ENCODE peak calls at places on chromosomes 6 and 20, in eight cellular contexts. A is DMS 273 treated with DMSO at 0.1 percent for 48 hours; D is central memory CD8-positive, alpha-beta T cell; G is hepatocyte; Z is activated CD4-positive, alpha-beta T cell treated with anti-CD3 and anti-CD28 coated beads, Interleukin-2, amount 50 U/mL, for 1 hour; M is progenitor cell of endocrine pancreas; P is mesenchymal stem cell; B is frontal cortex. X is an unnamed sample.

GRCh38 chr6:129104560-129104959 is 221.6 kb downstream of the LAMA2 start:
- DNase-seq in A (no peak), D (no peak), G (no peak), Z (no peak), M (no peak), P (no peak), B (no peak), X (no peak)

GRCh38 chr6:138088307-138088744 is 18.9 kb downstream of the PERP start:
- DNase-seq in A (no peak), D (no peak), G (peak), Z (no peak), M (no peak), P (peak), B (no peak), X (no peak)

GRCh38 chr20:61754976-61755778 is 310.5 kb downstream of the TAF4 start:
- DNase-seq in A (no peak), D (no peak), G (no peak), Z (no peak), M (no peak), P (peak), B (no peak), X (no peak)

GRCh38 chr6:10850728-10851127 is 12.4 kb upstream of the MAK start:
- DNase-seq in A (no peak), D (no peak), G (no peak), Z (no peak), M (no peak), P (no peak), B (no peak), X (no peak)

GRCh38 chr6:14321992-14322772 is 204.6 kb downstream of the CD83 start:
- DNase-seq in A (no peak), D (no peak), G (peak), Z (no peak), M (no peak), P (peak), B (no peak), X (no peak)

GRCh38 chr6:136738178-136739057 is 53.9 kb downstream of the MAP3K5 start:
- DNase-seq in A (no peak), D (no peak), G (no peak), Z (no peak), M (no peak), P (peak), B (no peak), X (no peak)

GRCh38 chr6:170074435-170074834 is 216.4 kb downstream of the DLL1 start:
- DNase-seq in A (no peak), D (no peak), G (no peak), Z (no peak), M (no peak), P (no peak), B (no peak), X (no peak)

GRCh38 chr6:97669191-97669651 is 386.2 kb upstream of the MMS22L start:
- DNase-seq in A (no peak), D (no peak), G (peak), Z (no peak), M (no peak), P (peak), B (peak), X (no peak)

GRCh38 chr6:117605169-117605826 is 3.0 kb upstream of the GOPC start:
- DNase-seq in A (peak), D (no peak), G (peak), Z (peak), M (peak), P (peak), B (peak), X (no peak)

GRCh38 chr20:21511850-21512633 is 1.8 kb downstream of the NKX2-2 start:
- DNase-seq in A (no peak), D (no peak), G (no peak), Z (no peak), M (peak), P (no peak), B (peak), X (no peak)

GRCh38 chr6:137191670-137192069 is 18.2 kb upstream of the IL22RA2 start:
- DNase-seq in A (no peak), D (no peak), G (no peak), Z (no peak), M (no peak), P (no peak), B (no peak), X (no peak)

GRCh38 chr20:44648579-44648978 is 2.9 kb downstream of the ADA start:
- DNase-seq in A (no peak), D (no peak), G (no peak), Z (no peak), M (no peak), P (no peak), B (no peak), X (no peak)

GRCh38 chr6:5190467-5190866 is 70.3 kb downstream of the LYRM4 start:
- DNase-seq in A (no peak), D (no peak), G (peak), Z (no peak), M (no peak), P (peak), B (no peak), X (no peak)

GRCh38 chr6:11258260-11259237 is 26.1 kb upstream of the NEDD9 start:
- DNase-seq in A (no peak), D (no peak), G (peak), Z (peak), M (no peak), P (no peak), B (no peak), X (peak)

GRCh38 chr20:63738687-63739128 is 868 bp upstream of the SLC2A4RG start:
- DNase-seq in A (no peak), D (no peak), G (peak), Z (peak), M (no peak), P (peak), B (peak), X (no peak)

GRCh38 chr20:36924167-36925045 is 27.1 kb downstream of the SAMHD1 start:
- DNase-seq in A (no peak), D (no peak), G (no peak), Z (no peak), M (no peak), P (no peak), B (no peak), X (no peak)

GRCh38 chr6:129749749-129750120 is 39.8 kb upstream of the ARHGAP18 start:
- DNase-seq in A (no peak), D (no peak), G (no peak), Z (no peak), M (no peak), P (peak), B (no peak), X (no peak)

GRCh38 chr6:96153775-96154174 is 138.0 kb downstream of the FUT9 start:
- DNase-seq in A (no peak), D (no peak), G (no peak), Z (no peak), M (no peak), P (no peak), B (no peak), X (no peak)

GRCh38 chr20:49482173-49482572 is 295 bp downstream of the KCNB1 start:
- DNase-seq in A (no peak), D (no peak), G (no peak), Z (no peak), M (no peak), P (no peak), B (no peak), X (no peak)

GRCh38 chr20:6767536-6768227 is at the start of gene BMP2:
- DNase-seq in A (no peak), D (no peak), G (peak), Z (no peak), M (peak), P (peak), B (peak), X (no peak)

GRCh38 chr6:139361211-139361610 is 13.2 kb downstream of the CITED2 start:
- DNase-seq in A (peak), D (no peak), G (no peak), Z (no peak), M (no peak), P (no peak), B (no peak), X (no peak)

GRCh38 chr20:54293526-54293925 is 85.6 kb downstream of the PFDN4 start:
- DNase-seq in A (no peak), D (no peak), G (no peak), Z (no peak), M (no peak), P (no peak), B (no peak), X (no peak)

GRCh38 chr6:53530346-53530745 is 14.6 kb downstream of the GCLC start:
- DNase-seq in A (no peak), D (no peak), G (peak), Z (no peak), M (no peak), P (peak), B (no peak), X (no peak)

GRCh38 chr6:157397660-157398059 is 16.7 kb downstream of the ZDHHC14 start:
- DNase-seq in A (no peak), D (no peak), G (no peak), Z (no peak), M (no peak), P (no peak), B (no peak), X (no peak)

GRCh38 chr20:48400009-48400408 is 427.8 kb downstream of the PREX1 start:
- DNase-seq in A (no peak), D (no peak), G (no peak), Z (no peak), M (no peak), P (no peak), B (no peak), X (no peak)

GRCh38 chr6:94130458-94130857 is 711.1 kb upstream of the EPHA7 start:
- DNase-seq in A (no peak), D (no peak), G (peak), Z (no peak), M (no peak), P (no peak), B (no peak), X (no peak)

GRCh38 chr20:64161595-64162238 is 2.5 kb upstream of the MYT1 start:
- DNase-seq in A (no peak), D (no peak), G (peak), Z (peak), M (peak), P (peak), B (peak), X (no peak)

GRCh38 chr6:168032383-168032760 is 34.9 kb downstream of the KIF25 start:
- DNase-seq in A (no peak), D (no peak), G (peak), Z (no peak), M (no peak), P (peak), B (no peak), X (no peak)

GRCh38 chr6:36491378-36491965 is 48.7 kb downstream of the KCTD20 start:
- DNase-seq in A (no peak), D (no peak), G (no peak), Z (no peak), M (no peak), P (peak), B (no peak), X (no peak)

GRCh38 chr6:75143186-75143585 is 62.7 kb downstream of the COL12A1 start:
- DNase-seq in A (no peak), D (no peak), G (no peak), Z (no peak), M (no peak), P (peak), B (no peak), X (no peak)

GRCh38 chr20:64257107-64257757 is 1.7 kb downstream of the PCMTD2 start:
- DNase-seq in A (no peak), D (no peak), G (no peak), Z (no peak), M (no peak), P (no peak), B (no peak), X (no peak)

GRCh38 chr6:152783217-152783878 is 32.8 kb downstream of the VIP start:
- DNase-seq in A (no peak), D (no peak), G (no peak), Z (no peak), M (no peak), P (no peak), B (no peak), X (no peak)

GRCh38 chr6:27275025-27275956 is 27.8 kb downstream of the PRSS16 start:
- DNase-seq in A (peak), D (no peak), G (no peak), Z (no peak), M (no peak), P (no peak), B (no peak), X (no peak)

GRCh38 chr6:2361195-2361594 is 115.8 kb upstream of the GMDS start:
- DNase-seq in A (no peak), D (no peak), G (no peak), Z (no peak), M (no peak), P (no peak), B (no peak), X (no peak)

GRCh38 chr6:111417946-111418345 is 65.1 kb downstream of the REV3L start:
- DNase-seq in A (no peak), D (no peak), G (no peak), Z (no peak), M (no peak), P (no peak), B (no peak), X (no peak)

GRCh38 chr6:169263836-169264608 is 10.4 kb upstream of the THBS2 start:
- DNase-seq in A (no peak), D (no peak), G (peak), Z (no peak), M (no peak), P (no peak), B (no peak), X (no peak)

GRCh38 chr6:48977573-48977972 is 485.5 kb downstream of the MMUT start:
- DNase-seq in A (no peak), D (no peak), G (no peak), Z (no peak), M (no peak), P (no peak), B (no peak), X (no peak)

GRCh38 chr6:27836783-27837635 is 75.2 kb downstream of the OR2B2 start:
- DNase-seq in A (peak), D (no peak), G (peak), Z (peak), M (no peak), P (peak), B (no peak), X (peak)

X was measured in stimulated activated effector memory CD8-positive, alpha-beta T cell treated with anti-CD3 and anti-CD28 coated beads, Interleukin-12 subunit alpha, Interleukin-12 subunit beta, amount 100 ng/mL, for 72 hours.